ENCODE peak calls at places on chromosomes 4 and X, in four cellular contexts. One of them, this sample, is unnamed.

GRCh38 chrX:476724-477075 is 90.0 kb upstream of the PPP2R3B start:
- DNase-seq in NCI-H2227 treated with DMSO at 0.1 percent for 48 hours: no peak
- DNase-seq in fibroblast of the aortic adventitia: no peak
- DNase-seq in fibroblast of villous mesenchyme: no peak
- DNase-seq in this sample: no peak

GRCh38 chrX:18833071-18833731 is 125.8 kb downstream of the PPEF1 start:
- DNase-seq in NCI-H2227 treated with DMSO at 0.1 percent for 48 hours: peak
- DNase-seq in fibroblast of the aortic adventitia: peak
- DNase-seq in fibroblast of villous mesenchyme: no peak
- DNase-seq in this sample: no peak

GRCh38 chrX:96424007-96424406 is 260.6 kb upstream of the DIAPH2 start:
- DNase-seq in NCI-H2227 treated with DMSO at 0.1 percent for 48 hours: no peak
- DNase-seq in fibroblast of the aortic adventitia: peak
- DNase-seq in fibroblast of villous mesenchyme: peak
- DNase-seq in this sample: no peak

GRCh38 chrX:141903400-141904155 is at the start of gene MAGEC1:
- DNase-seq in fibroblast of villous mesenchyme: no peak
- DNase-seq in fibroblast of the aortic adventitia: no peak
- DNase-seq in NCI-H2227 treated with DMSO at 0.1 percent for 48 hours: peak
- DNase-seq in this sample: no peak

GRCh38 chrX:35098419-35098818 is 155.8 kb downstream of the FAM47B start:
- DNase-seq in fibroblast of the aortic adventitia: peak
- DNase-seq in NCI-H2227 treated with DMSO at 0.1 percent for 48 hours: no peak
- DNase-seq in fibroblast of villous mesenchyme: peak
- DNase-seq in this sample: no peak

GRCh38 chr4:121199742-121200561 is 35.8 kb upstream of the TNIP3 start:
- DNase-seq in NCI-H2227 treated with DMSO at 0.1 percent for 48 hours: no peak
- DNase-seq in fibroblast of the aortic adventitia: no peak
- DNase-seq in fibroblast of villous mesenchyme: no peak
- DNase-seq in this sample: peak

GRCh38 chrX:111086521-111087127 is 9.4 kb upstream of the PAK3 start:
- DNase-seq in NCI-H2227 treated with DMSO at 0.1 percent for 48 hours: no peak
- DNase-seq in fibroblast of villous mesenchyme: no peak
- DNase-seq in fibroblast of the aortic adventitia: no peak
- DNase-seq in this sample: no peak

GRCh38 chrX:41273638-41274037 is 60.3 kb upstream of the DDX3X start:
- DNase-seq in fibroblast of villous mesenchyme: no peak
- DNase-seq in NCI-H2227 treated with DMSO at 0.1 percent for 48 hours: no peak
- DNase-seq in fibroblast of the aortic adventitia: peak
- DNase-seq in this sample: no peak

GRCh38 chr4:153773236-153773690 is 13.4 kb upstream of the RNF175 start:
- DNase-seq in fibroblast of villous mesenchyme: no peak
- DNase-seq in fibroblast of the aortic adventitia: peak
- DNase-seq in NCI-H2227 treated with DMSO at 0.1 percent for 48 hours: no peak
- DNase-seq in this sample: no peak

GRCh38 chr4:4766570-4766969 is 92.9 kb upstream of the MSX1 start:
- DNase-seq in fibroblast of villous mesenchyme: no peak
- DNase-seq in fibroblast of the aortic adventitia: no peak
- DNase-seq in NCI-H2227 treated with DMSO at 0.1 percent for 48 hours: no peak
- DNase-seq in this sample: no peak

GRCh38 chrX:47530054-47530453 is 31.0 kb upstream of the ARAF start:
- DNase-seq in fibroblast of villous mesenchyme: no peak
- DNase-seq in NCI-H2227 treated with DMSO at 0.1 percent for 48 hours: no peak
- DNase-seq in fibroblast of the aortic adventitia: no peak
- DNase-seq in this sample: no peak

This sample was measured in B cell.